ENCODE peak calls at places on chromosome 19, in eight cellular contexts. Z is endothelial cell; H is CD4-positive, alpha-beta T cell; R is transverse colon; Q is Panc1; B is cardiac fibroblast; U is LNCaP clone FGC; K is HFFc6. Y is an unnamed sample.

GRCh38 chr19:1038995-1039645 is 787 bp upstream of the ABCA7 start:
- DNase-seq in R (no peak), Z (no peak), Q (no peak), B (no peak), K (no peak), H (no peak), U (no peak), Y (no peak)

GRCh38 chr19:41324231-41324702 is 14.3 kb downstream of the CCDC97 start:
- DNase-seq in U (no peak), Q (no peak), K (no peak), Z (no peak), R (no peak), B (no peak), H (no peak), Y (no peak)

GRCh38 chr19:40599331-40600085 is 1.7 kb upstream of the LTBP4 start:
- DNase-seq in K (no peak), B (no peak), R (no peak), Z (no peak), Q (no peak), U (no peak), H (no peak), Y (no peak)

GRCh38 chr19:29805026-29805925 is 6.5 kb upstream of the CCNE1 start:
- DNase-seq in R (no peak), H (no peak), U (no peak), K (peak; percentile 32), B (no peak), Z (no peak), Q (no peak), Y (no peak)

GRCh38 chr19:48779636-48780035 is 24.3 kb downstream of the FGF21 start:
- DNase-seq in Q (no peak), H (no peak), R (no peak), B (no peak), U (no peak), K (no peak), Z (no peak), Y (no peak)

GRCh38 chr19:1088419-1089066 is 6.6 kb downstream of the POLR2E start:
- DNase-seq in B (no peak), R (no peak), U (no peak), Z (no peak), Q (no peak), K (no peak), H (peak; percentile 42), Y (no peak)

GRCh38 chr19:56477429-56478338 is 539 bp upstream of the ZNF667 start:
- DNase-seq in R (peak; percentile 73), B (peak; percentile 94), K (peak; percentile 80), Q (no peak), U (peak; percentile 90), H (peak; percentile 21), Z (peak; percentile 73), Y (no peak)

GRCh38 chr19:29844891-29845575 is 33.2 kb downstream of the CCNE1 start:
- DNase-seq in U (peak; percentile 81), K (peak; percentile 81), Z (peak; percentile 95), Q (peak; percentile 57), B (peak; percentile 97), R (peak; percentile 97), H (peak; percentile 98), Y (peak; percentile 83)

GRCh38 chr19:35773020-35773809 is 2.1 kb upstream of the ARHGAP33 start:
- DNase-seq in K (no peak), U (no peak), Z (no peak), H (no peak), R (no peak), B (peak; percentile 42), Q (no peak), Y (no peak)

GRCh38 chr19:49157445-49158224 is at the start of gene TRPM4:
- DNase-seq in Q (no peak), B (peak; percentile 82), H (no peak), U (peak; percentile 69), Z (peak; percentile 91), R (peak; percentile 95), K (peak; percentile 64), Y (no peak)

GRCh38 chr19:41321600-41322270 is 11.8 kb downstream of the CCDC97 start:
- DNase-seq in K (peak; percentile 86), Q (no peak), H (no peak), Z (peak; percentile 64), B (peak; percentile 85), R (peak; percentile 41), U (no peak), Y (no peak)

GRCh38 chr19:720691-721160 is 12.0 kb downstream of the PALM start:
- DNase-seq in B (no peak), Q (no peak), R (no peak), Z (no peak), K (no peak), H (no peak), U (no peak), Y (no peak)

GRCh38 chr19:33463194-33463593 is 58.4 kb downstream of the PEPD start:
- DNase-seq in U (no peak), H (no peak), R (no peak), B (no peak), K (no peak), Q (no peak), Z (no peak), Y (no peak)

GRCh38 chr19:46517471-46517870 is 21.8 kb upstream of the PNMA8B start:
- DNase-seq in Z (no peak), B (no peak), H (no peak), Q (no peak), R (no peak), K (no peak), U (no peak), Y (no peak)

GRCh38 chr19:46515290-46515609 is 19.6 kb upstream of the PNMA8B start:
- DNase-seq in K (no peak), Z (no peak), H (no peak), R (no peak), U (no peak), B (no peak), Q (no peak), Y (no peak)

GRCh38 chr19:46513461-46514236 is 18.0 kb upstream of the PNMA8B start:
- DNase-seq in R (peak; percentile 83), U (no peak), B (peak; percentile 85), Z (peak; percentile 96), H (peak; percentile 80), K (peak; percentile 18), Q (no peak), Y (peak; percentile 72)

GRCh38 chr19:46514589-46515289 is 19.1 kb upstream of the PNMA8B start:
- DNase-seq in B (no peak), R (no peak), H (no peak), U (no peak), Z (no peak), K (no peak), Q (no peak), Y (no peak)

DNA sequence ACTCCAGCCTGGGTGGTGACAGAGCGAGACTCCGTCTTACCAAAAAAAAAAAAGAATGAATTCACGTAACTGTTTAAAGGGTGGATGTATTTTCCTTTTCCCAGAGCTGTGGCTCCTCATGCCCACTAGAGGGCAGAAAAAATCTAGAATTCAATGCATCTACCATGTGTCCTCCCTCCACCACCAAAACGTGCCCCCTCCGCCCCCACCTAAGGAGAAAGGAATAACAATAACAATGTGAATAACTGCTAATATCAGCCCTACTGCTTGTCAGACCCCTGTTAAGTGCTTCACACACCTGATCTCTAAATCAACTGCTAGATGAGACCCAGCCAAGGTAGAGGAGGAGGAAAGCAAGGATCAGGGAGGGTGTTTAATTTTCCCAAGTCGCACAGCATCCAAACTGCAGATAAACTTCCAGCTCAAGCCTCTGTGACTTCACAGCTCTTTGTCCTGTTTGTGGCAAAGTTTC is 20.2 kb upstream of the PNMA8B start:
- DNase-seq in K (peak; percentile 27), R (no peak), Q (no peak), H (no peak), U (no peak), B (peak; percentile 60), Z (no peak), Y (no peak)
- TF ChIP-seq CTCF in K (peak; percentile 84), R (peak; percentile 72), Q (peak; percentile 78), H (peak; percentile 80), U (peak; percentile 41), B (peak; percentile 71), Z (peak; percentile 65), Y (peak; percentile 81)

GRCh38 chr19:8831832-8832131 is 322 bp downstream of the ZNF558 start:
- DNase-seq in B (no peak), U (no peak), K (no peak), Q (no peak), R (no peak), Z (no peak), H (no peak), Y (no peak)

GRCh38 chr19:8835446-8835845 is 3.3 kb downstream of the MBD3L1 start:
- DNase-seq in Z (no peak), B (no peak), R (no peak), Q (no peak), H (no peak), K (no peak), U (no peak), Y (no peak)

GRCh38 chr19:8835877-8836276 is 3.7 kb downstream of the MBD3L1 start:
- DNase-seq in R (no peak), Q (no peak), Z (no peak), K (no peak), B (no peak), H (no peak), U (no peak), Y (no peak)

GRCh38 chr19:8831373-8831772 is 731 bp downstream of the ZNF558 start:
- DNase-seq in Z (no peak), K (no peak), R (no peak), U (no peak), B (no peak), H (no peak), Q (no peak), Y (no peak)

DNA sequence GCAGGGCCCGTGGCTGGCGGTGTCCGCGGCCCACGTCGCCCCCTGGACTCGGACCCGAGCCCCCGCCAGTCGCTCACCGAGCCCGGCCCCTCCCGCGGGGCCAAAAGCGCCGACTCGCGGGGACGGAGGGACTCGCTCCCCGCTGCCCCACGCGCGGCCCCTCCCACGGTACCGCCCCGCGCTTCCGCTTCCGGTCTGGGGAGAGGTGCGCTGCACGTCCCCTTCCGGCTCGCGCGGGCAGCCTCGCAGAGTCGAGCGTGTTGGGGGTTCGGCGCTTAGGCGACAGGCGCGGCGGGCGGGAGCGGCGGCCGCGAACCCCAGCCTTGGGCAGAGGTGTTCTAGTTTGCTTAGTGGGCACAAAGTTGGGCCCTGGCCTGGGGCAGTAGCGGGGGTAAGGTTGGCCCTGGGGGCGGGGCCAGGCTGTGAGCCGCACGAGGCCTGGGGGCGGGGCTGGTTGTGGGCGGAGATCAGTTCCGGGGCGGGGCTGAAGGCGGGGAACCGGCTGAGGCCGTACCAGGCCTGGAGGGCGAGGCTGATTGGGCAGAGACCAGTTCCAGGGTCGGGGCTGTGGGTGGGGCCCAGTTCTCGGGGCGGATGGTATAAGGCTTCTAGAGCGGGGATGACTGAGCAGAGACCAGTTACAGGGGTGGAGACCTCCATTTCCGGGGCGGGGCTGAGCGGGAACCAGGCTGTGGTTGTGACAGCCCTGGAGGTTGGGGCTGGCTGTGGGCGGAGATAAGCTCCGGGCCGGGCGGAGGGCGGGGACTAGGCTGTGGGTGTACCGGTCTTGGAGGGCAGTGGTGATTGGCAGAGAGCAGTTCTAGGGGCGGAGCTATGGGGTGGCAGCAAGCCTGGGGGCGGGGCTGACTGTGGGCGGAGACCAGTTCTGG is at the start of the genes MBD3L1 and ZNF558:
- DNase-seq in Z (no peak), Q (peak; percentile 80), K (peak; percentile 97), R (peak; percentile 98), U (peak; percentile 95), H (peak; percentile 96), B (peak; percentile 99), Y (peak; percentile 100)
- TF ChIP-seq CTCF in Z (no peak), Q (peak; percentile 52), K (peak; percentile 72), R (peak; percentile 32), U (peak; percentile 57), H (peak; percentile 48), B (no peak), Y (peak; percentile 46)

GRCh38 chr19:51926784-51927741 is at the start of gene ZNF613:
- DNase-seq in Q (peak; percentile 86), U (peak; percentile 95), H (peak; percentile 79), Z (peak; percentile 79), R (peak; percentile 91), B (peak; percentile 97), K (peak; percentile 86), Y (peak; percentile 80)
- TF ChIP-seq CTCF in Q (peak; percentile 45), U (peak; percentile 27), H (peak; percentile 22), Z (no peak), R (peak; percentile 16), B (peak; percentile 4), K (peak; percentile 63), Y (no peak)

GRCh38 chr19:3397266-3398022 is 31.1 kb downstream of the NFIC start:
- DNase-seq in H (no peak), Q (no peak), Z (no peak), K (no peak), B (no peak), U (no peak), R (peak; percentile 44), Y (no peak)
- TF ChIP-seq CTCF in H (no peak), Q (no peak), Z (no peak), K (no peak), B (no peak), U (no peak), R (no peak), Y (no peak)